ENCODE peak calls at places on chromosome 11, in four cellular contexts. S is IMR-90, L is H1, D is GM23248. G is an unnamed sample. For H3K9me3, the result is how much of the 10 kb centered on the place peaks cover.

GRCh38 chr11:1387961-1388762 is 1.6 kb upstream of the BRSK2 start:
- DNase-seq in S (no peak), L (peak), D (no peak), G (no peak)

GRCh38 chr11:6022954-6023353 is 7.6 kb downstream of the OR56A1 start:
- DNase-seq in S (peak), L (no peak), D (peak), G (peak)

GRCh38 chr11:80443177-80443576 is 1002.3 kb upstream of the TENM4 start:
- DNase-seq in S (no peak), L (no peak), D (no peak), G (no peak)

GRCh38 chr11:120576606-120577005 is 65.1 kb downstream of the GRIK4 start:
- DNase-seq in S (no peak), L (no peak), D (no peak), G (no peak)

GRCh38 chr11:58629857-58630256 is 7.4 kb downstream of the CNTF start:
- DNase-seq in S (peak), L (no peak), D (peak), G (no peak)

GRCh38 chr11:74139151-74139918 is 31.5 kb downstream of the C2CD3 start:
- DNase-seq in S (peak), L (no peak), D (peak), G (no peak)

GRCh38 chr11:113992459-113993105 is 17.7 kb downstream of the HTR3A start:
- DNase-seq in S (no peak), L (no peak), D (no peak), G (no peak)

GRCh38 chr11:77188912-77189491 is 61.0 kb downstream of the MYO7A start:
- DNase-seq in S (no peak), L (no peak), D (no peak), G (no peak)

GRCh38 chr11:111225871-111226270 is 19.7 kb upstream of the POU2AF2 start:
- DNase-seq in S (no peak), L (no peak), D (no peak), G (no peak)

GRCh38 chr11:74720596-74721478 is 10.4 kb downstream of the CHRDL2 start:
- DNase-seq in S (peak), L (no peak), D (no peak), G (peak)

GRCh38 chr11:105821781-105822180 is 200.3 kb downstream of the MSANTD4 start:
- DNase-seq in S (no peak), L (no peak), D (no peak), G (no peak)

GRCh38 chr11:115127790-115128189 is 376.4 kb downstream of the CADM1 start:
- DNase-seq in S (no peak), L (no peak), D (no peak), G (no peak)

GRCh38 chr11:67392182-67392715 is 463 bp downstream of the RAD9A start:
- DNase-seq in S (no peak), L (no peak), D (peak), G (peak)

GRCh38 chr11:59857444-59858434 is 8.5 kb downstream of the TCN1 start:
- DNase-seq in S (no peak), L (no peak), D (peak), G (peak)

GRCh38 chr11:46307369-46307768 is 29.9 kb downstream of the CREB3L1 start:
- DNase-seq in S (no peak), L (no peak), D (no peak), G (no peak)

GRCh38 chr11:125262825-125263218 is 98.3 kb downstream of the PKNOX2 start:
- DNase-seq in S (peak), L (peak), D (peak), G (no peak)

GRCh38 chr11:7418061-7418460 is 67.2 kb upstream of the OLFML1 start:
- DNase-seq in S (no peak), L (no peak), D (no peak), G (peak)

GRCh38 chr11:944711-945470 is 19.2 kb downstream of the AP2A2 start:
- DNase-seq in S (peak), L (peak), D (peak), G (peak)

GRCh38 chr11:114366331-114367243 is 33.7 kb downstream of the C11orf71 start:
- DNase-seq in S (peak), L (no peak), D (peak), G (peak)

GRCh38 chr11:94473177-94473799 is 20.4 kb downstream of the MRE11 start:
- DNase-seq in S (peak), L (no peak), D (peak), G (no peak)

GRCh38 chr11:75566763-75567279 is 4.8 kb downstream of the SERPINH1 start:
- DNase-seq in S (no peak), L (no peak), D (no peak), G (no peak)

GRCh38 chr11:61833926-61834277 is 5.8 kb downstream of the FADS2 start:
- DNase-seq in S (no peak), L (no peak), D (no peak), G (no peak)
- H3K4me2 ChIP-seq in S (no peak), L (peak), D (no peak), G (no peak)

DNA sequence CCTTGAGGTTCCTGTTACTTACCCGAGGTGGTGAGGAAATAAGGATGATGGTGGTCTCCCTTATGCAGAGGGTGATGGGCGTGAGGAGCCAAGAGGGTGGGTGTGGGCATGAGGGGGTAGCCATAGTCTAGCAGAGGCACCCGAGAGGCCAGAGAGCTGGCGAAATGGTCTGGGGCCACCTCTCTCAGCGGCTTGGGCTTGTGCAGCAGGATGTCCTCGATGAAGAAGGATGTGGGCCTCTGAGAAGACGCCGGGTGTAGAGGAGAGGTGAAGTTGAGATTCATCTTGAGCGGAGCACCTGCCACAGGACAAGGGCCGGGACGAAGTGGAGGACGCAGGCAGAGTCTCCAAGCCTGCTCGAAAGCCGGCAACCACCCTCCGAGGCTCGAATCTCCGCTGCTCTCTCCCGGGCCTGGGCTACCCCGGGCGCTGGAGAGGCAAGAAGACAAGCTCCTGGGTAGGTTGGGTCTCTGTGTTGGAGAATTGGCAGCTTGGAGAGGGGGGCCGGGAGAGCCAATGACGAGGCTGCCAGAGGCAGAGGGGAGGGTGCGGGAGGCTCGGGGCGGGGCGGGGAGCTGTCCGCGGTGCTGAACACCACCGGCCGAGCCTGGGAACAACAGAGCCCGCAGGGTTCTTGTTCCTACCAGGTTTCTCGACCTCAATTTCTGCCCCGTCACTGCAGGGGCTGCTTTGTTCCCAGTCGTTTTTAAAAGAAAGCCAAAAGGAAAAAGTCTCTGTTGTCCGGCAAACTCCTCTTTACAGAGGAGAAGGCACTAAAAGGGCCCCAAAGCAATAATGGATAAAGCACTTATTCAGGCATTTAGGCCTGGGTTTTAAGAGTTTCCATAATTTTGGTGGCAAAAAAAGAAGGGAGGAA is at the start of gene BSX:
- DNase-seq in S (peak), L (peak), D (peak), G (peak)
- H3K9me3 ChIP-seq in S (under half), L (under half), D (under half), G (under half)

DNA sequence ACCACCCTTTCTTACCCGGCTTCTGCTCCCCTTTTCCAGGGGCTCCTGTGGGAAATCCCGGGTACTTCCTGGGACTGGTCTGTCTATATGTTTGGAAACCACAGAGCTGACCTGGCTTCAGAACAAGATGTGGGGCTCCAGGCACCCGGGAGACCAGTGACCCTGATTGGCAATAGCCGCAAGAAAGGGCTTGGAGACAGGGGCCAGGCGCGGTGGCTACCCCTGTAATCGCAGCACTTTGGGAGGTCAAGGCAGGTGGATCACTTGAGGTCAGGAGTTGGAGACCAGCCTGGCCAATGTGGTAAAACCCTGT is 3.2 kb upstream of the NEAT1 start:
- DNase-seq in S (no peak), L (no peak), D (no peak), G (no peak)
- H2AFZ ChIP-seq in S (peak), L (no peak), D (no peak), G (peak)

GRCh38 chr11:128874406-128874805 is 7.3 kb upstream of the KCNJ1 start:
- DNase-seq in S (peak), L (no peak), D (peak), G (no peak)
- H3K4me2 ChIP-seq in S (no peak), L (no peak), D (no peak), G (no peak)

GRCh38 chr11:38226684-38227083 is 1628.6 kb upstream of the RAG2 start:
- DNase-seq in S (no peak), L (no peak), D (peak), G (no peak)
- H3K9me3 ChIP-seq in S (under half), L (under half), D (under half), G (under half)

GRCh38 chr11:118217575-118217974 is 7.2 kb downstream of the JAML start:
- DNase-seq in S (no peak), L (no peak), D (no peak), G (no peak)

GRCh38 chr11:118219244-118219643 is 5.6 kb downstream of the JAML start:
- DNase-seq in S (no peak), L (no peak), D (no peak), G (no peak)

GRCh38 chr11:118221419-118221818 is 3.4 kb downstream of the JAML start:
- DNase-seq in S (no peak), L (no peak), D (no peak), G (no peak)

GRCh38 chr11:118222437-118222836 is 2.4 kb downstream of the JAML start:
- DNase-seq in S (no peak), L (no peak), D (no peak), G (no peak)

GRCh38 chr11:118219696-118220095 is 5.1 kb downstream of the JAML start:
- DNase-seq in S (no peak), L (no peak), D (no peak), G (no peak)
- H2AFZ ChIP-seq in S (no peak), L (no peak), D (no peak), G (no peak)

DNA sequence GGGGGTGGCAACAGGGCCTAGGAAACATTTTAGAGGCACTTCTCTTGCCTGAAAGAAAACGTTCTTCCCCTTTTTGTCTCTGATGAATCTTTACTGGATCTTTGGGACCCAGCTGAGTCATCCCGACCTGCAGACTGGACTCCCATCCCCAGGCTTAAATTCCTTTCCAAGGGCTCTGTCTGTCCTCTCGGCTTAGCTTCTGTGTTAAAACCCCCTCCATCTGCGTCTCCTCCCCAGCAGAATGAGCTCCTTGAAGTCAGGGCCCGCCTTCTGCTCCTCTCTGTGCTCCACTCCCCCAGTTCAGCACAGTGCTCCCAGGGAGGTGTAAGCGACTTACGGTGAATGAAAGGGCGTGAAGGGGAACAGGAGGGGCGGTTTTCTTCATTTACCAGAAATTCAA is 890 bp upstream of the DAGLA start:
- DNase-seq in S (no peak), L (no peak), D (peak), G (peak)
- H3K4me2 ChIP-seq in S (no peak), L (no peak), D (no peak), G (no peak)

GRCh38 chr11:70530010-70530409 is 131.7 kb downstream of the CTTN start:
- DNase-seq in S (no peak), L (no peak), D (no peak), G (no peak)

GRCh38 chr11:70528794-70529580 is 130.7 kb downstream of the CTTN start:
- DNase-seq in S (no peak), L (no peak), D (no peak), G (no peak)

GRCh38 chr11:70527046-70527395 is 128.7 kb downstream of the CTTN start:
- DNase-seq in S (no peak), L (no peak), D (no peak), G (no peak)

GRCh38 chr11:70527429-70528045 is 129.2 kb downstream of the CTTN start:
- DNase-seq in S (no peak), L (no peak), D (no peak), G (no peak)

DNA sequence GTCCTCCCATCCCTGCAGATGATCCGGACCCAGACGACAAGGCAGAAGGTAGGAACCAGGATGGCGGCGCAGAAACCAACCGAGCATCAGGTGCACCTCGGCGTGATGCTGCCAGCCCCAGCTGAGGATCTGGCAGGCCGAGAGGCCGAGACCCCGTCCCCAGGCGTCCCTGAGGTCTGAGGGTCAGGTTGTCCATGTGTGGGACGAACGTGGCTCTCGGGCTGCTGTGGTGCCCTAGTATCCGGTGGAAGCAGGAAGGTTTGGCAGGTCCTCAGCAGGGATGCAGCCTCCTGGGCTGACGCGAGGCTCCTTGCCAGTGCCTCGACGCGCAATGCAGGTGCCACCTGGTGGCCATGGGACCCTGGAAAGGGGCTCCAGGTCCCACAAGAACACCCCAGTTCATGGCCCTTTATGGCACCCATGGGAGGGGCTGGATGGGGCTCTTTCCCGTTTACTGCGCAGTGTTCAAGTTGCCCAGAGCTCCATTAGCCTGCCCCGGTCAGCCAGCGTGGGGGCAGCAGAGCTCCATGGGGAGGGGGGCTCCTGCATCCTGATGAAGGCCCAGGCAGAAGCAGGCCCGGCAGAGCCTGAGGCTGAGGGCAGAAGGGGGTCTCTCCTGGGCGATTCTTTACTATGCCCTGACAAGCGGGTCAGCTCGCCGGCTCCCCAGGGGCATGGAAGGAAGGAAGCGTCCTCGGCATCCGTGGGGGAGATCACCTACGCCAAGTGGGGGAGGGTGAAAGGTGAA is 129.9 kb downstream of the CTTN start:
- DNase-seq in S (no peak), L (no peak), D (no peak), G (no peak)
- H3K9me3 ChIP-seq in S (under half), L (under half), D (under half), G (under half)

GRCh38 chr11:17814546-17814945 is 80.0 kb downstream of the KCNC1 start:
- DNase-seq in S (no peak), L (no peak), D (no peak), G (no peak)
- H2AFZ ChIP-seq in S (no peak), L (no peak), D (no peak), G (no peak)